ENCODE peak calls at places on chromosomes 2 and 18, in six cellular contexts. One of them, this sample, is unnamed.

GRCh38 chr2:223041527-223042109 is 10.4 kb upstream of the KCNE4 start:
- DNase-seq in HCT116: peak; percentile 71
- DNase-seq in HepG2: no peak
- DNase-seq in K562: peak; percentile 69
- DNase-seq in endothelial cell of umbilical vein: peak; percentile 92
- DNase-seq in H1: no peak
- DNase-seq in this sample: no peak

GRCh38 chr2:223700221-223700620 is 98.1 kb upstream of the SCG2 start:
- DNase-seq in HCT116: no peak
- DNase-seq in HepG2: no peak
- DNase-seq in K562: no peak
- DNase-seq in endothelial cell of umbilical vein: no peak
- DNase-seq in H1: no peak
- DNase-seq in this sample: no peak

GRCh38 chr2:190736355-190736754 is 87.5 kb downstream of the NAB1 start:
- DNase-seq in HCT116: no peak
- DNase-seq in HepG2: no peak
- DNase-seq in K562: no peak
- DNase-seq in endothelial cell of umbilical vein: no peak
- DNase-seq in H1: no peak
- DNase-seq in this sample: no peak

GRCh38 chr2:168550670-168551069 is 94.6 kb downstream of the CERS6 start:
- DNase-seq in HCT116: no peak
- DNase-seq in HepG2: no peak
- DNase-seq in K562: no peak
- DNase-seq in endothelial cell of umbilical vein: no peak
- DNase-seq in H1: peak; percentile 7
- DNase-seq in this sample: no peak

GRCh38 chr2:235940330-235940729 is 227.9 kb downstream of the GBX2 start:
- DNase-seq in HCT116: no peak
- DNase-seq in HepG2: no peak
- DNase-seq in K562: peak; percentile 63
- DNase-seq in endothelial cell of umbilical vein: no peak
- DNase-seq in H1: no peak
- DNase-seq in this sample: no peak

GRCh38 chr2:69914235-69915049 is 467 bp upstream of the MXD1 start:
- DNase-seq in HCT116: peak; percentile 100
- DNase-seq in HepG2: peak; percentile 100
- DNase-seq in K562: peak; percentile 98
- DNase-seq in endothelial cell of umbilical vein: peak; percentile 100
- DNase-seq in H1: peak; percentile 100
- DNase-seq in this sample: peak; percentile 100

GRCh38 chr2:5549061-5549601 is 143.1 kb upstream of the SOX11 start:
- DNase-seq in HCT116: no peak
- DNase-seq in HepG2: no peak
- DNase-seq in K562: no peak
- DNase-seq in endothelial cell of umbilical vein: no peak
- DNase-seq in H1: no peak
- DNase-seq in this sample: no peak

GRCh38 chr18:22164337-22165048 is 4.9 kb upstream of the GATA6 start:
- DNase-seq in HCT116: no peak
- DNase-seq in HepG2: no peak
- DNase-seq in K562: no peak
- DNase-seq in endothelial cell of umbilical vein: no peak
- DNase-seq in H1: no peak
- DNase-seq in this sample: no peak

DNA sequence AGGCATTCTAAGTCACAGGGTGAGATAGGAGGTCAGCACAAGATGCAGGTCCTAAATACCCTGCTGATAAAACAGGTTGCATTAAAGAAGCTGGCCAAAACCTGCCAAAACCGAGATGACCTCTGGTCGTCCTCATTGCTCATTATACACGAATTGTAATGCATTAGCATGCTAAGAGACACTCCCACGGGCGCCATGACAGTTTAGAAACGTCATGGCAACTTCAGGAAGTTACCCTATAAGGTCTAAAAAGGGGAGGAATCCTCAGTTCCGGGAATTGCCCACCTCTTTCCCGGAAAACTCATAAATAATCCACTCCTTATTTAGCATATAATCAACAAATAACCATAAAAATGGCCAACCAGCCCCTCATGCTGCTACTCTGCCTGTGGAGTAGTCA is 132.2 kb downstream of the ARL4C start:
- DNase-seq in HCT116: no peak
- DNase-seq in HepG2: no peak
- DNase-seq in K562: no peak
- DNase-seq in endothelial cell of umbilical vein: no peak
- DNase-seq in H1: no peak
- DNase-seq in this sample: no peak
- TF ChIP-seq MAX in HCT116: no peak
- TF ChIP-seq MAX in HepG2: no peak
- TF ChIP-seq MAX in K562: no peak
- TF ChIP-seq MAX in endothelial cell of umbilical vein: no peak
- TF ChIP-seq MAX in H1: no peak
- TF ChIP-seq MAX in this sample: no peak

DNA sequence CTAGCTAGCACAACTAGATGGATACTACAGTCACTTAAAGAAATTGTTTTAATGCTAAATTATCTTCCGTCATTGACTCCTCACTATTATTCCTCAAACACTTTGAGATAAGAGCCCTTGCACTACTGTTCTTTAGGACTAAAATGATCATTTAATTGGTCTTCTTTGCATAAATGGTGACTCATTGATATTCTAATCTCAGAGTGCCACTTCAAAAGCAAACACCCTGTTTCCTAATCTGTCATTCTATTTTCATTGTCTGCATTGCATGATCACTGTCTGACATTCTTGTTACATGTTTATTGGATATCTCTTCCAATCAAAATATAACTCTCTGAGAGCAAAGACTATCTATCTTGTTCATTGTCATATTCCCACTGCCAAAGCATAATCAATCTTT is 313.9 kb downstream of the EXOC6B start:
- DNase-seq in HCT116: no peak
- DNase-seq in HepG2: no peak
- DNase-seq in K562: no peak
- DNase-seq in endothelial cell of umbilical vein: no peak
- DNase-seq in H1: no peak
- DNase-seq in this sample: no peak
- TF ChIP-seq EZH2 in HCT116: no peak
- TF ChIP-seq EZH2 in HepG2: no peak
- TF ChIP-seq EZH2 in K562: no peak
- TF ChIP-seq EZH2 in endothelial cell of umbilical vein: no peak
- TF ChIP-seq EZH2 in H1: no peak
- TF ChIP-seq EZH2 in this sample: no peak

GRCh38 chr2:224934542-224935188 is 107.6 kb downstream of the DOCK10 start:
- DNase-seq in HCT116: no peak
- DNase-seq in HepG2: no peak
- DNase-seq in K562: no peak
- DNase-seq in endothelial cell of umbilical vein: no peak
- DNase-seq in H1: no peak
- DNase-seq in this sample: no peak
- TF ChIP-seq MAX in HCT116: no peak
- TF ChIP-seq MAX in HepG2: no peak
- TF ChIP-seq MAX in K562: no peak
- TF ChIP-seq MAX in endothelial cell of umbilical vein: no peak
- TF ChIP-seq MAX in H1: no peak
- TF ChIP-seq MAX in this sample: no peak

DNA sequence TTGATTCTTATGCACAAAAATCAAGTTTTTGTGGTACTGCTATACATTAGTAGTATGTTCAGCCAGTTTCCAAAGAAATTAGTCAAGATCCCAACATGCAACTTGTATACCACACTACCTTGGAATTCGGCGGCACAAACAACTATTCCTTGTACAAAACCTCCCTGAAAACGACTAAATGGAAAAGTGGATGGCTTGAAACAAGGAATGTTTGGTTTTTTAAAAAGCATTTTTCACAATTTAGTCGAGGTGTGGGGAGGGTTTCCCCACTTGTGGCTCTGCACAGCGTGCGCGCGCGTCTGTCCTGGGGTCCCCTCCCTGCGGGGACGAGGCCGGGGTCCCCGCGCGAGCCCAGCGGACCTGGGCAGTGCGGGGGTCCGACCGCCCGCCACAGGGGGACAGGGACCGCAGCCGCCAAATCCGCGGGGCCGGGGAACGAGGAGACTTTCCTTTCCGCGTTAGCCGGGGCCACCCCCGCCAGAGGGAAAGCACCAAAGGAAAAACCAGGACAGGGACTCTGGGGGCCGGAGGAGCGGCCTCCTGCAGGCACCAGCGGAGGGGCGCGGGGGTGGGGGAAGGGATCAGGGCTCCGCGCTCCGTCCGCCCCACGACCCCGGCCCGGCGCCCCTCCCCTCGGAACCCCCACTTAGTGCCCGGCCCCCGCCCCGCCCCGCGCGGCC is 534 bp upstream of the SOCS6 start:
- DNase-seq in HCT116: no peak
- DNase-seq in HepG2: peak; percentile 35
- DNase-seq in K562: peak; percentile 34
- DNase-seq in endothelial cell of umbilical vein: peak; percentile 34
- DNase-seq in H1: no peak
- DNase-seq in this sample: no peak
- TF ChIP-seq EZH2 in HCT116: no peak
- TF ChIP-seq EZH2 in HepG2: no peak
- TF ChIP-seq EZH2 in K562: no peak
- TF ChIP-seq EZH2 in endothelial cell of umbilical vein: no peak
- TF ChIP-seq EZH2 in H1: no peak
- TF ChIP-seq EZH2 in this sample: no peak

This sample was measured in GM12878.